ENCODE peak calls at places on chromosomes 16 and 17, in five cellular contexts. One of them, this sample, is unnamed.

GRCh38 chr17:7208027-7208571 is 11.5 kb downstream of the DLG4 start:
- DNase-seq in fibroblast of lung: no peak
- DNase-seq in body of pancreas: peak
- DNase-seq in psoas muscle: no peak
- DNase-seq in neuronal stem cell: no peak
- DNase-seq in this sample: no peak

GRCh38 chr16:88772871-88773811 is 11.9 kb downstream of the PIEZO1 start:
- DNase-seq in fibroblast of lung: peak
- DNase-seq in body of pancreas: peak
- DNase-seq in psoas muscle: peak
- DNase-seq in neuronal stem cell: no peak
- DNase-seq in this sample: peak

GRCh38 chr17:48262982-48263586 is 155.5 kb downstream of the SNX11 start:
- DNase-seq in fibroblast of lung: peak
- DNase-seq in body of pancreas: no peak
- DNase-seq in psoas muscle: no peak
- DNase-seq in neuronal stem cell: no peak
- DNase-seq in this sample: no peak

GRCh38 chr17:58527949-58528348 is 13.5 kb upstream of the MTMR4 start:
- DNase-seq in fibroblast of lung: no peak
- DNase-seq in body of pancreas: no peak
- DNase-seq in psoas muscle: no peak
- DNase-seq in neuronal stem cell: no peak
- DNase-seq in this sample: peak

GRCh38 chr17:61543786-61544415 is 47.1 kb downstream of the NACA2 start:
- DNase-seq in fibroblast of lung: no peak
- DNase-seq in body of pancreas: no peak
- DNase-seq in psoas muscle: no peak
- DNase-seq in neuronal stem cell: no peak
- DNase-seq in this sample: no peak

GRCh38 chr17:32813021-32813420 is 63.9 kb downstream of the MYO1D start:
- DNase-seq in fibroblast of lung: peak
- DNase-seq in body of pancreas: no peak
- DNase-seq in psoas muscle: no peak
- DNase-seq in neuronal stem cell: no peak
- DNase-seq in this sample: no peak

GRCh38 chr17:76189741-76190140 is 48.7 kb upstream of the FOXJ1 start:
- DNase-seq in fibroblast of lung: no peak
- DNase-seq in body of pancreas: no peak
- DNase-seq in psoas muscle: no peak
- DNase-seq in neuronal stem cell: no peak
- DNase-seq in this sample: no peak

GRCh38 chr17:38579934-38580333 is 25.8 kb downstream of the SRCIN1 start:
- DNase-seq in fibroblast of lung: no peak
- DNase-seq in body of pancreas: peak
- DNase-seq in psoas muscle: no peak
- DNase-seq in neuronal stem cell: no peak
- DNase-seq in this sample: peak

GRCh38 chr17:78541488-78542237 is 35.5 kb downstream of the DNAH17 start:
- DNase-seq in fibroblast of lung: no peak
- DNase-seq in body of pancreas: no peak
- DNase-seq in psoas muscle: no peak
- DNase-seq in neuronal stem cell: no peak
- DNase-seq in this sample: no peak

GRCh38 chr17:21282231-21282630 is 2.3 kb upstream of the MAP2K3 start:
- DNase-seq in fibroblast of lung: peak
- DNase-seq in body of pancreas: no peak
- DNase-seq in psoas muscle: peak
- DNase-seq in neuronal stem cell: no peak
- DNase-seq in this sample: peak

GRCh38 chr16:23379707-23380106 is 73.3 kb downstream of the COG7 start:
- DNase-seq in fibroblast of lung: no peak
- DNase-seq in body of pancreas: no peak
- DNase-seq in psoas muscle: no peak
- DNase-seq in neuronal stem cell: no peak
- DNase-seq in this sample: no peak

GRCh38 chr17:4807534-4808377 is 804 bp downstream of the PLD2 start:
- DNase-seq in fibroblast of lung: no peak
- DNase-seq in body of pancreas: no peak
- DNase-seq in psoas muscle: peak
- DNase-seq in neuronal stem cell: no peak
- DNase-seq in this sample: no peak

GRCh38 chr17:43068570-43069367 is 43.7 kb downstream of the RND2 start:
- DNase-seq in fibroblast of lung: no peak
- DNase-seq in body of pancreas: no peak
- DNase-seq in psoas muscle: no peak
- DNase-seq in neuronal stem cell: no peak
- DNase-seq in this sample: no peak

GRCh38 chr17:48639982-48640857 is 14.1 kb upstream of the HOXB9 start:
- DNase-seq in fibroblast of lung: no peak
- DNase-seq in body of pancreas: no peak
- DNase-seq in psoas muscle: no peak
- DNase-seq in neuronal stem cell: no peak
- DNase-seq in this sample: no peak

GRCh38 chr17:7215652-7216139 is 3.9 kb downstream of the DLG4 start:
- DNase-seq in fibroblast of lung: no peak
- DNase-seq in body of pancreas: no peak
- DNase-seq in psoas muscle: peak
- DNase-seq in neuronal stem cell: no peak
- DNase-seq in this sample: no peak

GRCh38 chr16:8377864-8378263 is 212.4 kb downstream of the TMEM114 start:
- DNase-seq in fibroblast of lung: no peak
- DNase-seq in body of pancreas: no peak
- DNase-seq in psoas muscle: no peak
- DNase-seq in neuronal stem cell: no peak
- DNase-seq in this sample: no peak

GRCh38 chr16:86994651-86995171 is 322.5 kb downstream of the C16orf95 start:
- DNase-seq in fibroblast of lung: peak
- DNase-seq in body of pancreas: no peak
- DNase-seq in psoas muscle: no peak
- DNase-seq in neuronal stem cell: no peak
- DNase-seq in this sample: peak

DNA sequence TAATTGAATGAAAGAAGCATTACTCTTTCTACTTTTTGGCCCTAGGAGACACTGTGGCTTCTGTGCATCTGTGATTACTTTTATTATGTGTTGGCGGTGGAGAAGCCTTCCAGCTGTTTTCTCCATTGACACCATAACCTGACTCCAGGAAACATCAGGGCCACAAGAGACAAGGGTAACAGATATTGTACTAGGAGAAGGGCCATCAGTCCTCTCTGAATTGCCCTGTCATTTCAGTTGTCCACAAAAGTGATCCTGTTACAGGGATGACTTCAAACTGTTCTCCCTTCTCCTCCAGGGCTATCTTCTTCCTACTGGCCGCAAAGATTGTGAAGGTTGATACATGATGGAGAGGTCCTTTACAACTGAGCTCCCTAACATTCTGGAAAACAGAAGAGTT is 14.6 kb downstream of the KRT39 start:
- DNase-seq in fibroblast of lung: no peak
- DNase-seq in body of pancreas: no peak
- DNase-seq in psoas muscle: no peak
- DNase-seq in neuronal stem cell: no peak
- DNase-seq in this sample: no peak
- H3K27ac ChIP-seq in fibroblast of lung: peak
- H3K27ac ChIP-seq in body of pancreas: no peak
- H3K27ac ChIP-seq in psoas muscle: peak
- H3K27ac ChIP-seq in neuronal stem cell: no peak
- H3K27ac ChIP-seq in this sample: no peak

GRCh38 chr17:60301644-60302043 is 90.3 kb downstream of the USP32 start:
- DNase-seq in fibroblast of lung: no peak
- DNase-seq in body of pancreas: no peak
- DNase-seq in psoas muscle: no peak
- DNase-seq in neuronal stem cell: no peak
- DNase-seq in this sample: no peak

GRCh38 chr17:60303406-60304099 is 88.4 kb downstream of the USP32 start:
- DNase-seq in fibroblast of lung: no peak
- DNase-seq in body of pancreas: no peak
- DNase-seq in psoas muscle: no peak
- DNase-seq in neuronal stem cell: no peak
- DNase-seq in this sample: no peak

GRCh38 chr17:60304502-60304901 is 87.4 kb downstream of the USP32 start:
- DNase-seq in fibroblast of lung: no peak
- DNase-seq in body of pancreas: no peak
- DNase-seq in psoas muscle: no peak
- DNase-seq in neuronal stem cell: no peak
- DNase-seq in this sample: no peak

GRCh38 chr17:60300949-60301348 is 91.0 kb downstream of the USP32 start:
- DNase-seq in fibroblast of lung: peak
- DNase-seq in body of pancreas: no peak
- DNase-seq in psoas muscle: no peak
- DNase-seq in neuronal stem cell: no peak
- DNase-seq in this sample: no peak

DNA sequence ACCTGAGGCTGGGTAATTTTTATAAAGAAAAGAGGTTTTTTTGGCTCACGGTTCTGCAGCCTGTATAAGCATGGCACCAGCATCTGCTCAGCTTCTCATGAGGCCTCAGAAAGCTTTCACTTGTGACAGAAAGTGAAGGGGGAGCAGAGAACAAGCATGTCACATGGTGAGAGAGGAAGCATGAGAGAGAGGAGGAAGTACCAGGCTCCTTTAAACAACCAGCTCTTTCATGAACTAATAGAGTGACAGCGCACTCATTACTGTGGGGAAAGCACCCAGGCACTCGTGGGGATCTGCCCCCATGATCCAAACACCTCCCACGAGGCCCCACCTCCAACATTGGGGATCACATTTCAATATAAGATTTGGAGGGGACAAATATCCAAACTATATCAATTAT is 86.8 kb downstream of the USP32 start:
- DNase-seq in fibroblast of lung: no peak
- DNase-seq in body of pancreas: no peak
- DNase-seq in psoas muscle: no peak
- DNase-seq in neuronal stem cell: no peak
- DNase-seq in this sample: no peak
- H3K27ac ChIP-seq in fibroblast of lung: no peak
- H3K27ac ChIP-seq in body of pancreas: no peak
- H3K27ac ChIP-seq in psoas muscle: no peak
- H3K27ac ChIP-seq in neuronal stem cell: no peak
- H3K27ac ChIP-seq in this sample: no peak

DNA sequence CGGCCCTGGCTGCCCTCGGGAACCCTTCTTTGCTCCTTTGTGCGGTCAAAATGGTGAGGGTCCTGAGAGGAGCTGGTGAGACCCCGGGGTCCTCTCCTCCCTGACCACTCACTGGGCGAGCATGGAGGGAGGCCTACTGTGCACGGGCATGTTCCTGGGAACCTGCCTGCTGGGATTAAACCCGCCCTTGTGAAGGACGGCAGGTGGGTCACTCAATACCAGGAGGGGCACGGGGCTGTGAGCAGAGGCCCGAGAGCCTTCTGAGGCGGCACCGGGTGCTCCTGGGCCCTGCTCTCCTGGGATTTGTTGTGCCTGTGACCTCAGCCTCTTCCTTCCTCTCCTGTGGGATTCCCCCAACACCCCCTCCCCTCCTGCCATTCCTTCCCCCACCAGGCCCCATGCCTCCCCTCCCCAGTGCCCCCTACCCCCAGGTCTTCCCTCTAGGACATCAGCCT is 19.7 kb downstream of the METRNL start:
- DNase-seq in fibroblast of lung: no peak
- DNase-seq in body of pancreas: no peak
- DNase-seq in psoas muscle: no peak
- DNase-seq in neuronal stem cell: no peak
- DNase-seq in this sample: no peak
- H3K27ac ChIP-seq in fibroblast of lung: no peak
- H3K27ac ChIP-seq in body of pancreas: no peak
- H3K27ac ChIP-seq in psoas muscle: no peak
- H3K27ac ChIP-seq in neuronal stem cell: peak
- H3K27ac ChIP-seq in this sample: peak

DNA sequence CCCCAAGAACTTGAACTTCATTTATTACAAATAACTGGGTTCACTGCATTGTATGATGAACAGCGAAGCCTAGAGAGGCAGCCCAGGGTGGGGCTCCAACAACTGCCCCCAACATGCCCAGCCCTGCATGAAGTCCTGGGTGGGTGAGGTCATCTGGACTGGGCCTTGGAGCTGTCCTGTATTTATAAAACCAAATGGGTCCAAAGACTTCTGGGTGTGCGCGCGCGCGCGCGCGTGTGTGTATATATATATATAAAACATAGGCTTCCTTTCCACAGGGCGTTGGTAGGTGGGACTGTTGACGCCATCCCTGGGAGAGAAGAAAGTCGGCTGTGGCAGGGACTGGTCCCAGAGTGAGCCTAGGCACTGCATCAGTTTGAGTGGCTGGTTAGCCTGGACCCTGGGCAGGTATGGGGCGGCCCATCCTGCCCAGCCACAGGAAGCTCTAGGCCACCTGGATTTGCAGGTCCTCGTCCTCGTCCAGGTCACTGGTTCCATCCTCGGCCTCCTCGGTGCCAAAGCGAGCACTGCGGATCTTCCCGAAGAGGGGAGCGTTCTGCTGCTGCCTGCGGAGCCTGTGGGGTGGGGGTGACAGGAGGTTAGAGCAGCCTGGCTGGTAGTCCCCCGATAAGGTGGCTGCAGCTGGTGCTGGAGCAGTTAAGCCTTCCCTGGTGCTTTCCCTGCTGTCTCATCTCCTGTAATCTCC is 23.9 kb downstream of the CCDC102A start:
- DNase-seq in fibroblast of lung: no peak
- DNase-seq in body of pancreas: no peak
- DNase-seq in psoas muscle: no peak
- DNase-seq in neuronal stem cell: no peak
- DNase-seq in this sample: no peak
- H3K27ac ChIP-seq in fibroblast of lung: no peak
- H3K27ac ChIP-seq in body of pancreas: no peak
- H3K27ac ChIP-seq in psoas muscle: no peak
- H3K27ac ChIP-seq in neuronal stem cell: no peak
- H3K27ac ChIP-seq in this sample: no peak

GRCh38 chr16:2173916-2174315 is 18.3 kb downstream of the TRAF7 start:
- DNase-seq in fibroblast of lung: no peak
- DNase-seq in body of pancreas: no peak
- DNase-seq in psoas muscle: no peak
- DNase-seq in neuronal stem cell: no peak
- DNase-seq in this sample: no peak
- H3K27ac ChIP-seq in fibroblast of lung: no peak
- H3K27ac ChIP-seq in body of pancreas: no peak
- H3K27ac ChIP-seq in psoas muscle: no peak
- H3K27ac ChIP-seq in neuronal stem cell: no peak
- H3K27ac ChIP-seq in this sample: no peak

DNA sequence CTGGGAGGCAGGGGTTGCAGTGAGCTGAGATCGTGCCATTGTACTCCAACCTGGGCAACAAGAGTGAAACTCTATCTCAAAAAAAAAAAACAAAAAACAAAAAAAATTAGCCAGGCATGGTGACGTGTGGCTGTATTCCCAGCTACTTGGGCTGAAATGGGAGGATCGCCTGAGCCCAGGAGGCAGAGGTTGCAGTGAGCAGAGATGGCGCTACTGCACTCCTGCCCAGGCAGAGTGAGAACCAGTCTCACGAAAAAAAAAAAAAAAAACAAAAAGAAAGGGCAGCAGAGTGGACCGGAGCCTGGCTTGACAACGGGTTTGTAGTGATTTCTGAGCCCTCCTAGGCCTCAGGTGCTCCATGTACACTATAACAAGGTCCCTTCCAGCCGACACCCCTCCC is 33.1 kb downstream of the PEMT start:
- DNase-seq in fibroblast of lung: no peak
- DNase-seq in body of pancreas: no peak
- DNase-seq in psoas muscle: no peak
- DNase-seq in neuronal stem cell: no peak
- DNase-seq in this sample: no peak
- H3K27ac ChIP-seq in fibroblast of lung: no peak
- H3K27ac ChIP-seq in body of pancreas: no peak
- H3K27ac ChIP-seq in psoas muscle: no peak
- H3K27ac ChIP-seq in neuronal stem cell: no peak
- H3K27ac ChIP-seq in this sample: no peak

This sample was measured in SJSA1.